ENCODE peak calls at places on chromosomes 7 and 10, in nine cellular contexts. One of them, this sample, is unnamed. For H3K4me1 and H3K27me3, the result is how much of the 10 kb centered on the place peaks cover.

GRCh38 chr7:2522780-2523433 is 3.3 kb downstream of the LFNG start:
- DNase-seq in GM12878: no peak
- DNase-seq in upper lobe of left lung: peak
- DNase-seq in aorta: no peak
- DNase-seq in upper lobe of right lung: no peak
- DNase-seq in GM23338: peak
- DNase-seq in DND-41: no peak
- DNase-seq in IMR-90: no peak
- DNase-seq in MM.1S: no peak
- DNase-seq in this sample: no peak

GRCh38 chr7:106417273-106417902 is 132.6 kb upstream of the NAMPT start:
- DNase-seq in GM12878: no peak
- DNase-seq in upper lobe of left lung: no peak
- DNase-seq in aorta: no peak
- DNase-seq in upper lobe of right lung: no peak
- DNase-seq in GM23338: no peak
- DNase-seq in DND-41: no peak
- DNase-seq in IMR-90: peak
- DNase-seq in MM.1S: no peak
- DNase-seq in this sample: no peak

GRCh38 chr10:114271014-114271778 is 32.1 kb downstream of the VWA2 start:
- DNase-seq in GM12878: no peak
- DNase-seq in upper lobe of left lung: no peak
- DNase-seq in aorta: no peak
- DNase-seq in upper lobe of right lung: peak
- DNase-seq in GM23338: no peak
- DNase-seq in DND-41: no peak
- DNase-seq in IMR-90: no peak
- DNase-seq in MM.1S: no peak
- DNase-seq in this sample: no peak

GRCh38 chr10:125169915-125170314 is 9.6 kb upstream of the CTBP2 start:
- DNase-seq in GM12878: no peak
- DNase-seq in upper lobe of left lung: no peak
- DNase-seq in aorta: no peak
- DNase-seq in upper lobe of right lung: no peak
- DNase-seq in GM23338: no peak
- DNase-seq in DND-41: no peak
- DNase-seq in IMR-90: no peak
- DNase-seq in MM.1S: no peak
- DNase-seq in this sample: no peak

GRCh38 chr7:107091306-107091705 is 46.8 kb downstream of the PRKAR2B start:
- DNase-seq in GM12878: no peak
- DNase-seq in upper lobe of left lung: no peak
- DNase-seq in aorta: no peak
- DNase-seq in upper lobe of right lung: no peak
- DNase-seq in GM23338: no peak
- DNase-seq in DND-41: no peak
- DNase-seq in IMR-90: no peak
- DNase-seq in MM.1S: no peak
- DNase-seq in this sample: no peak

GRCh38 chr7:45240926-45241325 is 83.3 kb downstream of the RAMP3 start:
- DNase-seq in GM12878: no peak
- DNase-seq in upper lobe of left lung: no peak
- DNase-seq in aorta: no peak
- DNase-seq in upper lobe of right lung: no peak
- DNase-seq in GM23338: no peak
- DNase-seq in DND-41: no peak
- DNase-seq in IMR-90: no peak
- DNase-seq in MM.1S: no peak
- DNase-seq in this sample: no peak

GRCh38 chr10:7902413-7902812 is 84.1 kb downstream of the TAF3 start:
- DNase-seq in GM12878: no peak
- DNase-seq in upper lobe of left lung: no peak
- DNase-seq in aorta: no peak
- DNase-seq in upper lobe of right lung: no peak
- DNase-seq in GM23338: no peak
- DNase-seq in DND-41: no peak
- DNase-seq in IMR-90: no peak
- DNase-seq in MM.1S: no peak
- DNase-seq in this sample: no peak

GRCh38 chr7:108492742-108493141 is 33.2 kb downstream of the PNPLA8 start:
- DNase-seq in GM12878: no peak
- DNase-seq in upper lobe of left lung: no peak
- DNase-seq in aorta: no peak
- DNase-seq in upper lobe of right lung: no peak
- DNase-seq in GM23338: no peak
- DNase-seq in DND-41: no peak
- DNase-seq in IMR-90: no peak
- DNase-seq in MM.1S: peak
- DNase-seq in this sample: no peak

GRCh38 chr10:69337312-69338132 is 59.2 kb downstream of the HK1 start:
- DNase-seq in GM12878: no peak
- DNase-seq in upper lobe of left lung: no peak
- DNase-seq in aorta: peak
- DNase-seq in upper lobe of right lung: no peak
- DNase-seq in GM23338: peak
- DNase-seq in DND-41: no peak
- DNase-seq in IMR-90: peak
- DNase-seq in MM.1S: no peak
- DNase-seq in this sample: no peak

GRCh38 chr7:101688183-101688831 is 59.2 kb upstream of the MYL10 start:
- DNase-seq in GM12878: no peak
- DNase-seq in upper lobe of left lung: peak
- DNase-seq in aorta: peak
- DNase-seq in upper lobe of right lung: peak
- DNase-seq in GM23338: peak
- DNase-seq in DND-41: peak
- DNase-seq in IMR-90: peak
- DNase-seq in MM.1S: peak
- DNase-seq in this sample: no peak

GRCh38 chr7:127387974-127388373 is 4.5 kb downstream of the ZNF800 start:
- DNase-seq in GM12878: no peak
- DNase-seq in upper lobe of left lung: no peak
- DNase-seq in aorta: no peak
- DNase-seq in upper lobe of right lung: no peak
- DNase-seq in GM23338: no peak
- DNase-seq in DND-41: no peak
- DNase-seq in IMR-90: no peak
- DNase-seq in MM.1S: no peak
- DNase-seq in this sample: no peak

GRCh38 chr7:102432476-102433318 is 678 bp upstream of the ORAI2 start:
- DNase-seq in GM12878: no peak
- DNase-seq in upper lobe of left lung: no peak
- DNase-seq in aorta: no peak
- DNase-seq in upper lobe of right lung: no peak
- DNase-seq in GM23338: no peak
- DNase-seq in DND-41: no peak
- DNase-seq in IMR-90: no peak
- DNase-seq in MM.1S: peak
- DNase-seq in this sample: no peak

GRCh38 chr7:11833431-11833830 is 1.4 kb upstream of the THSD7A start:
- DNase-seq in GM12878: no peak
- DNase-seq in upper lobe of left lung: no peak
- DNase-seq in aorta: no peak
- DNase-seq in upper lobe of right lung: no peak
- DNase-seq in GM23338: no peak
- DNase-seq in DND-41: no peak
- DNase-seq in IMR-90: no peak
- DNase-seq in MM.1S: no peak
- DNase-seq in this sample: no peak

GRCh38 chr10:121935702-121936101 is 7.9 kb upstream of the ATE1 start:
- DNase-seq in GM12878: no peak
- DNase-seq in upper lobe of left lung: no peak
- DNase-seq in aorta: no peak
- DNase-seq in upper lobe of right lung: no peak
- DNase-seq in GM23338: no peak
- DNase-seq in DND-41: no peak
- DNase-seq in IMR-90: no peak
- DNase-seq in MM.1S: no peak
- DNase-seq in this sample: no peak

GRCh38 chr7:22429386-22429785 is 70.6 kb downstream of the STEAP1B start:
- DNase-seq in GM12878: no peak
- DNase-seq in upper lobe of left lung: no peak
- DNase-seq in aorta: no peak
- DNase-seq in upper lobe of right lung: no peak
- DNase-seq in GM23338: no peak
- DNase-seq in DND-41: no peak
- DNase-seq in IMR-90: peak
- DNase-seq in MM.1S: no peak
- DNase-seq in this sample: no peak

GRCh38 chr10:126480648-126481047 is 92.4 kb upstream of the ADAM12 start:
- DNase-seq in GM12878: no peak
- DNase-seq in upper lobe of left lung: no peak
- DNase-seq in aorta: no peak
- DNase-seq in upper lobe of right lung: no peak
- DNase-seq in GM23338: no peak
- DNase-seq in DND-41: no peak
- DNase-seq in IMR-90: no peak
- DNase-seq in MM.1S: no peak
- DNase-seq in this sample: no peak

GRCh38 chr10:44309939-44310761 is 74.7 kb downstream of the CXCL12 start:
- DNase-seq in GM12878: no peak
- DNase-seq in upper lobe of left lung: peak
- DNase-seq in aorta: no peak
- DNase-seq in upper lobe of right lung: no peak
- DNase-seq in GM23338: no peak
- DNase-seq in DND-41: no peak
- DNase-seq in IMR-90: no peak
- DNase-seq in MM.1S: no peak
- DNase-seq in this sample: no peak
- H3K4me1 ChIP-seq in GM12878: under half
- H3K4me1 ChIP-seq in upper lobe of left lung: under half
- H3K4me1 ChIP-seq in aorta: under half
- H3K4me1 ChIP-seq in upper lobe of right lung: under half
- H3K4me1 ChIP-seq in GM23338: under half
- H3K4me1 ChIP-seq in DND-41: under half
- H3K4me1 ChIP-seq in IMR-90: under half
- H3K4me1 ChIP-seq in MM.1S: under half
- H3K4me1 ChIP-seq in this sample: under half

GRCh38 chr10:119246862-119247549 is 39.6 kb downstream of the GRK5 start:
- DNase-seq in GM12878: no peak
- DNase-seq in upper lobe of left lung: no peak
- DNase-seq in aorta: peak
- DNase-seq in upper lobe of right lung: no peak
- DNase-seq in GM23338: no peak
- DNase-seq in DND-41: no peak
- DNase-seq in IMR-90: peak
- DNase-seq in MM.1S: no peak
- DNase-seq in this sample: no peak
- H3K4me3 ChIP-seq in GM12878: no peak
- H3K4me3 ChIP-seq in upper lobe of left lung: no peak
- H3K4me3 ChIP-seq in aorta: no peak
- H3K4me3 ChIP-seq in upper lobe of right lung: no peak
- H3K4me3 ChIP-seq in GM23338: no peak
- H3K4me3 ChIP-seq in DND-41: no peak
- H3K4me3 ChIP-seq in IMR-90: no peak
- H3K4me3 ChIP-seq in MM.1S: no peak
- H3K4me3 ChIP-seq in this sample: no peak

GRCh38 chr10:100864981-100865380 is 47.8 kb upstream of the SLF2 start:
- DNase-seq in GM12878: no peak
- DNase-seq in upper lobe of left lung: no peak
- DNase-seq in aorta: no peak
- DNase-seq in upper lobe of right lung: no peak
- DNase-seq in GM23338: no peak
- DNase-seq in DND-41: no peak
- DNase-seq in IMR-90: no peak
- DNase-seq in MM.1S: no peak
- DNase-seq in this sample: no peak

GRCh38 chr10:100866575-100867098 is 46.1 kb upstream of the SLF2 start:
- DNase-seq in GM12878: no peak
- DNase-seq in upper lobe of left lung: no peak
- DNase-seq in aorta: no peak
- DNase-seq in upper lobe of right lung: no peak
- DNase-seq in GM23338: peak
- DNase-seq in DND-41: no peak
- DNase-seq in IMR-90: no peak
- DNase-seq in MM.1S: no peak
- DNase-seq in this sample: peak

GRCh38 chr10:100867564-100867963 is 45.2 kb upstream of the SLF2 start:
- DNase-seq in GM12878: no peak
- DNase-seq in upper lobe of left lung: no peak
- DNase-seq in aorta: no peak
- DNase-seq in upper lobe of right lung: no peak
- DNase-seq in GM23338: no peak
- DNase-seq in DND-41: no peak
- DNase-seq in IMR-90: no peak
- DNase-seq in MM.1S: no peak
- DNase-seq in this sample: no peak

GRCh38 chr10:100866010-100866409 is 46.8 kb upstream of the SLF2 start:
- DNase-seq in GM12878: no peak
- DNase-seq in upper lobe of left lung: no peak
- DNase-seq in aorta: no peak
- DNase-seq in upper lobe of right lung: no peak
- DNase-seq in GM23338: no peak
- DNase-seq in DND-41: no peak
- DNase-seq in IMR-90: no peak
- DNase-seq in MM.1S: no peak
- DNase-seq in this sample: no peak

GRCh38 chr10:100863433-100863832 is 49.3 kb upstream of the SLF2 start:
- DNase-seq in GM12878: no peak
- DNase-seq in upper lobe of left lung: no peak
- DNase-seq in aorta: no peak
- DNase-seq in upper lobe of right lung: no peak
- DNase-seq in GM23338: no peak
- DNase-seq in DND-41: no peak
- DNase-seq in IMR-90: no peak
- DNase-seq in MM.1S: no peak
- DNase-seq in this sample: no peak
- H3K27me3 ChIP-seq in GM12878: under half
- H3K27me3 ChIP-seq in upper lobe of left lung: under half
- H3K27me3 ChIP-seq in aorta: under half
- H3K27me3 ChIP-seq in upper lobe of right lung: under half
- H3K27me3 ChIP-seq in GM23338: under half
- H3K27me3 ChIP-seq in DND-41: under half
- H3K27me3 ChIP-seq in IMR-90: half or more
- H3K27me3 ChIP-seq in MM.1S: half or more
- H3K27me3 ChIP-seq in this sample: under half

DNA sequence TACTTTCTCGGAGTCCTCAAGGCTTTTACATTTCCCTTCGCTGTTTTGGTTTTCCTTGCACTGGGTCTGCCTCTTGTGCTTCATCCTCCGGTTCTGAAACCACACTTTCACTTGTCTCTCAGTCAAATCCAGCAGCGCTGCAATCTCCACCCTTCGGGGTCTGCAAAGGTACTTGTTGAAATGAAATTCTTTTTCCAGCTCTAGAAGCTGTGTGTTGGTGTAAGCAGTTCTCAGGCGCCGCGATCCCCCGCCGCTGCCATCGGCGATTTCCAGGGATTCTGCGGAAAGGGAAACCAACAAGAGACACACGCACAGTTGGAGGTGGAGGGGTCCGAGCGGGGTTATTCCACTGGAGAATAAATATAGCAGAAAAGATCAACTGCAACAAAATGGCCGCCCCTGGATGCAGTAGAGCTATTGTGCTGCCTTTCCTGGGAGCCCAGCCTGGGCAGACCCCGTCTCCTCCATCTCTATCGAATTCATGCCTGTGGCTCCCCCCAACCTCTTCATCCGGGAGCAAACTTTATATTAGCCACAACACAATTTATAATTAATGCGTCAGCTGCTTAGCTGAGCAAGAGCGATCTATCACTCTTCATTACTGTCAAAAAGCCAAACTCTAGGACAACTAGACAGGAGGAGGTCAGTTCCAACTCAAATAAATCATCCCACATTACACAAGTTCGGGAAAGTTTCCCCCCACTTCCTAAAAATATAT is 1.1 kb downstream of the HOXA2 start:
- DNase-seq in GM12878: no peak
- DNase-seq in upper lobe of left lung: peak
- DNase-seq in aorta: peak
- DNase-seq in upper lobe of right lung: no peak
- DNase-seq in GM23338: no peak
- DNase-seq in DND-41: no peak
- DNase-seq in IMR-90: peak
- DNase-seq in MM.1S: no peak
- DNase-seq in this sample: no peak
- H3K4me1 ChIP-seq in GM12878: under half
- H3K4me1 ChIP-seq in upper lobe of left lung: under half
- H3K4me1 ChIP-seq in aorta: under half
- H3K4me1 ChIP-seq in upper lobe of right lung: under half
- H3K4me1 ChIP-seq in GM23338: under half
- H3K4me1 ChIP-seq in DND-41: under half
- H3K4me1 ChIP-seq in IMR-90: under half
- H3K4me1 ChIP-seq in MM.1S: under half
- H3K4me1 ChIP-seq in this sample: under half